ENCODE peak calls at places on chromosome 7, in six cellular contexts. One of them, this sample, is unnamed.

GRCh38 chr7:129875160-129875559 is 77.6 kb downstream of the UBE2H start:
- DNase-seq in cardiac fibroblast: no peak
- DNase-seq in cardiac muscle cell: no peak
- DNase-seq in HCT116: no peak
- DNase-seq in psoas muscle: no peak
- DNase-seq in osteocyte: no peak
- DNase-seq in this sample: no peak

GRCh38 chr7:1941464-1942025 is 271.5 kb downstream of the ELFN1 start:
- DNase-seq in cardiac fibroblast: no peak
- DNase-seq in psoas muscle: peak
- DNase-seq in cardiac muscle cell: peak
- DNase-seq in HCT116: no peak
- DNase-seq in osteocyte: no peak
- DNase-seq in this sample: no peak

GRCh38 chr7:155997431-155998327 is 185.4 kb upstream of the SHH start:
- DNase-seq in psoas muscle: no peak
- DNase-seq in HCT116: no peak
- DNase-seq in cardiac muscle cell: no peak
- DNase-seq in osteocyte: peak
- DNase-seq in cardiac fibroblast: no peak
- DNase-seq in this sample: no peak

GRCh38 chr7:57305192-57305748 is 144.7 kb upstream of the ZNF716 start:
- DNase-seq in cardiac fibroblast: no peak
- DNase-seq in cardiac muscle cell: no peak
- DNase-seq in osteocyte: no peak
- DNase-seq in psoas muscle: no peak
- DNase-seq in HCT116: no peak
- DNase-seq in this sample: no peak

GRCh38 chr7:22445140-22445722 is 54.8 kb downstream of the STEAP1B start:
- DNase-seq in cardiac fibroblast: peak
- DNase-seq in cardiac muscle cell: peak
- DNase-seq in HCT116: no peak
- DNase-seq in osteocyte: no peak
- DNase-seq in psoas muscle: peak
- DNase-seq in this sample: no peak

GRCh38 chr7:1358376-1359050 is 100.8 kb downstream of the MICALL2 start:
- DNase-seq in psoas muscle: no peak
- DNase-seq in cardiac fibroblast: no peak
- DNase-seq in cardiac muscle cell: no peak
- DNase-seq in osteocyte: no peak
- DNase-seq in HCT116: no peak
- DNase-seq in this sample: no peak

GRCh38 chr7:151676759-151677158 is 157.1 kb upstream of the RHEB start:
- DNase-seq in osteocyte: no peak
- DNase-seq in psoas muscle: no peak
- DNase-seq in cardiac muscle cell: no peak
- DNase-seq in cardiac fibroblast: no peak
- DNase-seq in HCT116: no peak
- DNase-seq in this sample: no peak

GRCh38 chr7:149860821-149861727 is 12.7 kb upstream of the ATP6V0E2 start:
- DNase-seq in osteocyte: no peak
- DNase-seq in cardiac fibroblast: no peak
- DNase-seq in psoas muscle: no peak
- DNase-seq in HCT116: no peak
- DNase-seq in cardiac muscle cell: peak
- DNase-seq in this sample: no peak

GRCh38 chr7:98283127-98283886 is 1.8 kb downstream of the BRI3 start:
- DNase-seq in HCT116: no peak
- DNase-seq in cardiac muscle cell: no peak
- DNase-seq in osteocyte: no peak
- DNase-seq in cardiac fibroblast: peak
- DNase-seq in psoas muscle: peak
- DNase-seq in this sample: no peak

GRCh38 chr7:8259586-8260222 is 2.3 kb downstream of the ICA1 start:
- DNase-seq in psoas muscle: no peak
- DNase-seq in HCT116: no peak
- DNase-seq in cardiac muscle cell: no peak
- DNase-seq in cardiac fibroblast: no peak
- DNase-seq in osteocyte: no peak
- DNase-seq in this sample: no peak

GRCh38 chr7:8258734-8259133 is 3.2 kb downstream of the ICA1 start:
- DNase-seq in cardiac fibroblast: no peak
- DNase-seq in osteocyte: no peak
- DNase-seq in cardiac muscle cell: no peak
- DNase-seq in psoas muscle: no peak
- DNase-seq in HCT116: no peak
- DNase-seq in this sample: no peak

GRCh38 chr7:8263048-8263447 is 1.1 kb upstream of the ICA1 start:
- DNase-seq in osteocyte: no peak
- DNase-seq in HCT116: no peak
- DNase-seq in cardiac muscle cell: no peak
- DNase-seq in psoas muscle: no peak
- DNase-seq in cardiac fibroblast: no peak
- DNase-seq in this sample: peak

GRCh38 chr7:8261711-8262695 is at the start of gene ICA1:
- DNase-seq in HCT116: no peak
- DNase-seq in psoas muscle: peak
- DNase-seq in cardiac fibroblast: peak
- DNase-seq in osteocyte: peak
- DNase-seq in cardiac muscle cell: peak
- DNase-seq in this sample: no peak

DNA sequence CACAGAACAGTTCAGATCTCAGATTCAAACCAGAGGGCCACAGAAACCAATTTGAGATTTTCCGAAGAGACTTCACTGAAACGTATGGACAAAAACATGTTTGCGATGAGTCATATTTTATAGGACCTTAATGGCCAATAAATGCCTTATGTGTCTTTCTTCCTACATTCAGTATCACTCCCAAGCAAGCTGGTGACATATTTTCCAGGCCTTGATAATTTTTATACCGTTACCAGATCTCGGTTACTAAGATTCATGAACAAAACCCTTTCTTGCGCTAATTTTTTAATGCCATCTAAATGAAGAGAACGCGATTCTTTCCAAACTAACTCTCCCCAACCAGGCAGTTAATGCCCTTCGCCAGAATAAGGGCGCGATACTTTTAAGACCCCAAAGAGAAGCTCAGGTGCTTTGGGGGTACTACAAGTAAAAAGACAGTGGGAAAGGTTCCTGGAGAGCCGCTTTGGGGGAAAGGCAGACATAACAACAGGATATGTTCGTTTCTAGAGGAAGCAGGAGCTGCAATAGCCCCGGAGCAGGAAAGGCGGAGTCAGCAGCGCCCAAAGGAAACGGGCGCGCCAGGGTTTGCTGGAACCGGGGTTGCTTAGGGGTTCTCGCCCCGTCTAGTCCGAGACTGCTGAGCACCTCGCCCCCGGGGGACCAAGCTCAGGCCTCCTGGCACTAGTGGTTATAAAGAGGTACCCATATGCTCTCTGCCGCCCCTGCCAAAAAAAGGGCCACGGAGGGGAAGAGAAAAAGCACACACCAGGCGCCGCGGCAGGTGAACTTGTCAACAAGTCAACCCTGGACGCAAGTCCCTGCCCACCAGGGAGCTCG is 878 bp downstream of the ICA1 start:
- DNase-seq in psoas muscle: peak
- DNase-seq in cardiac fibroblast: peak
- DNase-seq in HCT116: no peak
- DNase-seq in osteocyte: no peak
- DNase-seq in cardiac muscle cell: peak
- DNase-seq in this sample: no peak
- TF ChIP-seq CTCF in psoas muscle: no peak
- TF ChIP-seq CTCF in cardiac fibroblast: no peak
- TF ChIP-seq CTCF in HCT116: no peak
- TF ChIP-seq CTCF in osteocyte: no peak
- TF ChIP-seq CTCF in cardiac muscle cell: no peak
- TF ChIP-seq CTCF in this sample: no peak

DNA sequence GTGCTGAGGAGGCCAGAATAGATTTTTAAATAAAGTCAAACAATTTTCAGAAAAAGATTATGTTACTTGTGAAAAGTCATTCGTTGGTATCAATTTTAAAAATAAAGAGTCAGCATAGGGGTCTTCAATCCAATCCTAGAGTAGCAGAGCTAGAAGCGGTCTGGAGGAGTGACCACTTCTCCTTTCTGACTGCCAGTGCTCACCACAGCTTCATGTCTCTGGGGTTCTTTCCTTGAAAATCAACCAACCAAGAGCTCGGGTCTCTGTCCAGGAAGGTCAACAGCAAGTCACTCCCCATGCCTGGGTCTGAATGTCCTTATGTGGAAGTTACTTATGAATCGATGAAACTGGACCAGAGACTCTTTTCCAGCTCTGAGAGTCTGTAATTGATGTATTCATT is 14.3 kb downstream of the PTPRN2 start:
- DNase-seq in cardiac fibroblast: no peak
- DNase-seq in HCT116: no peak
- DNase-seq in psoas muscle: no peak
- DNase-seq in cardiac muscle cell: no peak
- DNase-seq in osteocyte: no peak
- DNase-seq in this sample: no peak
- TF ChIP-seq CTCF in cardiac fibroblast: no peak
- TF ChIP-seq CTCF in HCT116: no peak
- TF ChIP-seq CTCF in psoas muscle: no peak
- TF ChIP-seq CTCF in cardiac muscle cell: no peak
- TF ChIP-seq CTCF in osteocyte: no peak
- TF ChIP-seq CTCF in this sample: no peak

GRCh38 chr7:46774515-46774914 is 807.4 kb downstream of the TNS3 start:
- DNase-seq in psoas muscle: peak
- DNase-seq in HCT116: no peak
- DNase-seq in cardiac fibroblast: peak
- DNase-seq in cardiac muscle cell: no peak
- DNase-seq in osteocyte: no peak
- DNase-seq in this sample: no peak

GRCh38 chr7:46775020-46775419 is 806.9 kb downstream of the TNS3 start:
- DNase-seq in cardiac muscle cell: no peak
- DNase-seq in cardiac fibroblast: no peak
- DNase-seq in psoas muscle: no peak
- DNase-seq in osteocyte: no peak
- DNase-seq in HCT116: no peak
- DNase-seq in this sample: no peak

GRCh38 chr7:46775776-46776175 is 806.1 kb downstream of the TNS3 start:
- DNase-seq in osteocyte: no peak
- DNase-seq in HCT116: no peak
- DNase-seq in cardiac muscle cell: no peak
- DNase-seq in psoas muscle: no peak
- DNase-seq in cardiac fibroblast: no peak
- DNase-seq in this sample: no peak

GRCh38 chr7:46772740-46773139 is 809.2 kb downstream of the TNS3 start:
- DNase-seq in psoas muscle: no peak
- DNase-seq in cardiac fibroblast: no peak
- DNase-seq in osteocyte: no peak
- DNase-seq in HCT116: no peak
- DNase-seq in cardiac muscle cell: peak
- DNase-seq in this sample: no peak

GRCh38 chr7:46776790-46777189 is 805.1 kb downstream of the TNS3 start:
- DNase-seq in osteocyte: no peak
- DNase-seq in cardiac fibroblast: peak
- DNase-seq in HCT116: no peak
- DNase-seq in cardiac muscle cell: peak
- DNase-seq in psoas muscle: no peak
- DNase-seq in this sample: no peak
- TF ChIP-seq CTCF in osteocyte: peak
- TF ChIP-seq CTCF in cardiac fibroblast: peak
- TF ChIP-seq CTCF in HCT116: peak
- TF ChIP-seq CTCF in cardiac muscle cell: peak
- TF ChIP-seq CTCF in psoas muscle: no peak
- TF ChIP-seq CTCF in this sample: peak

GRCh38 chr7:4742051-4742573 is 33.3 kb upstream of the AP5Z1 start:
- DNase-seq in psoas muscle: no peak
- DNase-seq in cardiac muscle cell: no peak
- DNase-seq in HCT116: no peak
- DNase-seq in cardiac fibroblast: no peak
- DNase-seq in osteocyte: no peak
- DNase-seq in this sample: no peak

GRCh38 chr7:4738711-4739527 is 36.5 kb upstream of the AP5Z1 start:
- DNase-seq in psoas muscle: no peak
- DNase-seq in cardiac fibroblast: peak
- DNase-seq in HCT116: peak
- DNase-seq in cardiac muscle cell: peak
- DNase-seq in osteocyte: no peak
- DNase-seq in this sample: no peak

GRCh38 chr7:4740796-4741195 is 34.6 kb upstream of the AP5Z1 start:
- DNase-seq in cardiac muscle cell: no peak
- DNase-seq in osteocyte: no peak
- DNase-seq in cardiac fibroblast: no peak
- DNase-seq in HCT116: no peak
- DNase-seq in psoas muscle: no peak
- DNase-seq in this sample: no peak

GRCh38 chr7:4737300-4737699 is 38.1 kb upstream of the AP5Z1 start:
- DNase-seq in cardiac fibroblast: no peak
- DNase-seq in psoas muscle: no peak
- DNase-seq in HCT116: no peak
- DNase-seq in osteocyte: no peak
- DNase-seq in cardiac muscle cell: no peak
- DNase-seq in this sample: no peak

GRCh38 chr7:4739528-4739992 is 35.9 kb upstream of the AP5Z1 start:
- DNase-seq in osteocyte: no peak
- DNase-seq in cardiac fibroblast: peak
- DNase-seq in cardiac muscle cell: no peak
- DNase-seq in psoas muscle: peak
- DNase-seq in HCT116: no peak
- DNase-seq in this sample: no peak
- TF ChIP-seq CTCF in osteocyte: peak
- TF ChIP-seq CTCF in cardiac fibroblast: peak
- TF ChIP-seq CTCF in cardiac muscle cell: peak
- TF ChIP-seq CTCF in psoas muscle: peak
- TF ChIP-seq CTCF in HCT116: no peak
- TF ChIP-seq CTCF in this sample: no peak

This sample was measured in D721Med.